ENCODE peak calls at places on chromosome 18, in five cellular contexts. F is A549, J is K562, K is HCT116, C is GM12878. A is an unnamed sample.

GRCh38 chr18:54749291-54749690 is 79.0 kb upstream of the RAB27B start:
- DNase-seq in F (no peak), J (no peak), K (no peak), C (no peak), A (no peak)

GRCh38 chr18:39359636-39360035 is 1794.0 kb upstream of the CELF4 start:
- DNase-seq in F (no peak), J (no peak), K (no peak), C (no peak), A (no peak)

GRCh38 chr18:366466-367053 is 98.7 kb upstream of the THOC1 start:
- DNase-seq in F (no peak), J (no peak), K (no peak), C (no peak), A (no peak)

GRCh38 chr18:74040459-74041332 is 106.9 kb downstream of the FBXO15 start:
- DNase-seq in F (peak; percentile 46), J (peak; percentile 64), K (peak; percentile 4), C (no peak), A (peak; percentile 61)

GRCh38 chr18:6566338-6566911 is 151.7 kb upstream of the L3MBTL4 start:
- DNase-seq in F (no peak), J (no peak), K (no peak), C (no peak), A (no peak)

GRCh38 chr18:32919799-32920198 is 147.0 kb upstream of the KLHL14 start:
- DNase-seq in F (no peak), J (peak; percentile 17), K (no peak), C (no peak), A (peak; percentile 67)

GRCh38 chr18:616380-616995 is 19.7 kb downstream of the CLUL1 start:
- DNase-seq in F (peak; percentile 36), J (peak; percentile 69), K (peak; percentile 35), C (no peak), A (peak; percentile 48)

GRCh38 chr18:75456277-75456676 is 28.8 kb upstream of the SMIM21 start:
- DNase-seq in F (no peak), J (no peak), K (no peak), C (no peak), A (no peak)

GRCh38 chr18:7152485-7152884 is 34.9 kb upstream of the LAMA1 start:
- DNase-seq in F (no peak), J (no peak), K (no peak), C (no peak), A (no peak)

GRCh38 chr18:74745658-74746403 is 148.2 kb downstream of the ZNF407 start:
- DNase-seq in F (peak; percentile 6), J (peak; percentile 24), K (peak; percentile 40), C (no peak), A (no peak)

GRCh38 chr18:62751341-62751821 is 36.0 kb downstream of the PHLPP1 start:
- DNase-seq in F (no peak), J (no peak), K (no peak), C (no peak), A (no peak)

GRCh38 chr18:52082250-52082649 is 257.7 kb upstream of the DCC start:
- DNase-seq in F (no peak), J (no peak), K (no peak), C (no peak), A (no peak)

GRCh38 chr18:74175658-74176057 is 27.3 kb downstream of the TIMM21 start:
- DNase-seq in F (no peak), J (no peak), K (no peak), C (no peak), A (no peak)

GRCh38 chr18:60389314-60389713 is 16.7 kb upstream of the MC4R start:
- DNase-seq in F (no peak), J (no peak), K (no peak), C (no peak), A (no peak)

GRCh38 chr18:28793911-28794310 is 617.0 kb upstream of the CDH2 start:
- DNase-seq in F (no peak), J (no peak), K (no peak), C (no peak), A (no peak)

GRCh38 chr18:57437782-57438668 is 2.9 kb downstream of the ONECUT2 start:
- DNase-seq in F (peak; percentile 49), J (no peak), K (peak; percentile 40), C (no peak), A (peak; percentile 49)

GRCh38 chr18:73777356-73778051 is 370.1 kb downstream of the FBXO15 start:
- DNase-seq in F (no peak), J (no peak), K (no peak), C (no peak), A (no peak)

GRCh38 chr18:24683965-24684364 is 223.5 kb downstream of the HRH4 start:
- DNase-seq in F (no peak), J (peak; percentile 4), K (peak; percentile 23), C (no peak), A (peak; percentile 19)

GRCh38 chr18:76977681-76978234 is 154.8 kb downstream of the MBP start:
- DNase-seq in F (no peak), J (no peak), K (no peak), C (no peak), A (no peak)

GRCh38 chr18:31657823-31658669 is 26.3 kb downstream of the B4GALT6 start:
- DNase-seq in F (no peak), J (peak; percentile 25), K (no peak), C (peak; percentile 95), A (peak; percentile 76)

GRCh38 chr18:40006553-40007073 is 1948.4 kb upstream of the PIK3C3 start:
- DNase-seq in F (no peak), J (no peak), K (no peak), C (no peak), A (peak; percentile 15)

GRCh38 chr18:68399721-68400120 is 315.2 kb downstream of the TMX3 start:
- DNase-seq in F (no peak), J (no peak), K (no peak), C (no peak), A (no peak)

GRCh38 chr18:70172225-70172624 is 33.3 kb downstream of the RTTN start:
- DNase-seq in F (no peak), J (no peak), K (no peak), C (no peak), A (no peak)

GRCh38 chr18:58997811-58998337 is 133.2 kb downstream of the ZNF532 start:
- DNase-seq in F (no peak), J (no peak), K (no peak), C (no peak), A (no peak)

GRCh38 chr18:23710068-23710527 is 20.8 kb downstream of the LAMA3 start:
- DNase-seq in F (no peak), J (peak; percentile 70), K (peak; percentile 48), C (no peak), A (peak; percentile 25)

GRCh38 chr18:38884050-38884449 is 1318.5 kb upstream of the CELF4 start:
- DNase-seq in F (no peak), J (no peak), K (no peak), C (no peak), A (peak; percentile 3)

GRCh38 chr18:11327656-11328055 is 178.3 kb upstream of the PIEZO2 start:
- DNase-seq in F (no peak), J (no peak), K (no peak), C (no peak), A (no peak)

GRCh38 chr18:74196220-74197119 is 48.1 kb downstream of the TIMM21 start:
- DNase-seq in F (peak; percentile 77), J (peak; percentile 65), K (peak; percentile 42), C (peak; percentile 36), A (peak; percentile 68)

GRCh38 chr18:21513741-21514140 is 86.8 kb downstream of the ESCO1 start:
- DNase-seq in F (no peak), J (no peak), K (no peak), C (no peak), A (no peak)

GRCh38 chr18:79507546-79508480 is 112.1 kb downstream of the NFATC1 start:
- DNase-seq in F (no peak), J (no peak), K (no peak), C (no peak), A (peak; percentile 36)

GRCh38 chr18:79508565-79509535 is 113.1 kb downstream of the NFATC1 start:
- DNase-seq in F (no peak), J (no peak), K (no peak), C (no peak), A (peak; percentile 75)

GRCh38 chr18:79509536-79509930 is 113.8 kb downstream of the NFATC1 start:
- DNase-seq in F (no peak), J (no peak), K (no peak), C (no peak), A (no peak)

GRCh38 chr18:79506191-79507075 is 110.7 kb downstream of the NFATC1 start:
- DNase-seq in F (no peak), J (no peak), K (no peak), C (no peak), A (no peak)

DNA sequence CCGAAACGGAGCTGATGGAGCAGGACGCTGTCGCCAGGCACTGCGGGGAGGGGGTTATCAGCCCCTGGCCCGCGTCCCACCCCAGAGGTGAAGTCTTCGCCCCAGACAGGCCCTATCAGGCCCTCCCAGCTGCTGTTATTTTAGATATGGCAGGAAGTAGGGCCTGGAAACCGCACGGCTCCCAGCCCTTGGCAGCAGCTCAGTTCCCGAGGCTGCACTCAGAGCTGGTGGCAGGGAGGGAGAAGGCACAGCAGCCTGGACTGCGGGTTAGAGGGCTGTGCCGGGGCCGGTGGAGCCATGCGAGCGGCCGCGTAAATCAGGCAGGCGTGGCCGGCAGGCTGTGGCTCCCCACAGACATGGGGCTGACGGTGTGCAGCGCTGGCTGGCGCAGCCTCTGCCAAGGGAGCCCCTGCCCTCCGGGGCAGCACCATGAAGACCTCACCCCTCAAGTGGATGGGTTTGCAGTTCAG is 111.4 kb downstream of the NFATC1 start:
- DNase-seq in F (no peak), J (peak; percentile 92), K (no peak), C (no peak), A (peak; percentile 58)
- TF ChIP-seq MAX in F (no peak), J (peak; percentile 12), K (no peak), C (no peak), A (no peak)

GRCh38 chr18:8706981-8707940 is 1.9 kb downstream of the MTCL1 start:
- DNase-seq in F (no peak), J (no peak), K (no peak), C (no peak), A (no peak)
- TF ChIP-seq CTCF in F (no peak), J (no peak), K (no peak), C (no peak), A (no peak)

DNA sequence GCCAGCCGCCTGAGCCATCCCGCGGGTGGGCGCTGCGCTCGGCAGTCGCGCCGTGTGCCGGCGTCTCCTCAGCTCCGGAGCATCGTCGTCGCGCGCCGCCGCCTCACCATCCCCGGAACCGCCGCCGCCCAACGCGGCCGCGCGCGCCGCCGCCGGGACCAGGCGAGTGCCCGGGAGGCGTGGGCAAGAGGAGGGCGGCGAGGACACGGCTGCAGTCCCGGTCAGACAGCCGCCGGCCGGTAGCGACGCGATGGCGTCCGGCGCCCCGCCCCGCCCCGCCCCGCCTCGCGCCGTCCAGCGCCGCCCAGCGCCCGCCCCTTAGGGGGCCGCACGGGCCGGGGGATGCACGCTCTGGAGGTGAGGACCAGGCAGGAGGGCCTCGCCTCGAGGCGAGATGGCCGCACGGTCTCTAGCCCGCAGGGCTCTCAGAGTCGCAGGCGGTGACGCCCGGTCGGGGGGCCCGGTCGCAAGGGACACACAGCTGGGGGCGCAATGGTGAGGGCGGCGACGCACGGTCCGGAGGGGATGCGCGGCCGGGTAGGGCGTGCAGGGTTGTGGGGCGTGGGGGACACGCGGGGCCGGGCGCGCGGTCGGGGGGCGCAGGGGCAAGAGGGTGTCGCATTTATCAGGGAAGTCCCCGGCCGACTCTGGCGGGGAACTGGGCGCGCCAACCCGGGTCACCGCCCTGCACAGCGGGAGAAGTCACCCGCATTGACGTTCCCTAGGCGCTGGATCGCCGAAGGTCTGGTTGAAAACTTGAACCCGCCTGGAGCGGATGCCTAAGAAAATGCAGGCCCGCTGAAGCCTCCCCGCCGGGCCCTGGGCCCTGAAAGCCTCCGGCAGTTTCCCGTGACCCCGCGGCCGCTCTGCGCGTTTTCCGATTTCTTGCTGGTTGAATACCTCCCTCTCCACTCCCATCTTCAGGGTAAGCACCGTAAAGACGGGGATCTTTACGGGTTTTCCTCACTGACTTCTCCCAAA is at the start of gene SPIRE1:
- DNase-seq in F (peak; percentile 22), J (peak; percentile 67), K (no peak), C (no peak), A (peak; percentile 63)
- TF ChIP-seq POLR2A in F (peak; percentile 59), J (no peak), K (peak; percentile 47), C (peak; percentile 43), A (no peak)

GRCh38 chr18:36733150-36733549 is 95.7 kb downstream of the TPGS2 start:
- DNase-seq in F (no peak), J (no peak), K (no peak), C (no peak), A (peak; percentile 2)
- TF ChIP-seq MAX in F (no peak), J (no peak), K (no peak), C (no peak), A (no peak)

A was measured in NB4.